ENCODE peak calls at places on chromosomes 11 and 22, in four cellular contexts. M is T-helper 1 cell; S is H9; C is CD4-positive, alpha-beta T cell. H is an unnamed sample.

GRCh38 chr11:67045314-67045713 is 11.3 kb upstream of the RHOD start:
- DNase-seq in S (no peak), C (no peak), M (no peak), H (peak; percentile 56)

GRCh38 chr11:80417681-80418080 is 976.9 kb upstream of the TENM4 start:
- DNase-seq in M (no peak), S (no peak), C (no peak), H (no peak)

GRCh38 chr11:62124186-62125113 is 639 bp downstream of the INCENP start:
- DNase-seq in S (no peak), M (peak; percentile 42), C (no peak), H (peak; percentile 41)

GRCh38 chr11:21511835-21512440 is 680.9 kb upstream of the ANO5 start:
- DNase-seq in C (no peak), S (peak; percentile 84), M (peak; percentile 4), H (no peak)

GRCh38 chr22:30249049-30250038 is 2.8 kb upstream of the LIF start:
- DNase-seq in S (no peak), C (no peak), M (no peak), H (no peak)

GRCh38 chr22:39219071-39220050 is 25.4 kb downstream of the PDGFB start:
- DNase-seq in S (peak; percentile 26), C (no peak), M (no peak), H (no peak)

GRCh38 chr11:24588075-24588474 is 91.2 kb downstream of the LUZP2 start:
- DNase-seq in S (no peak), C (no peak), M (no peak), H (no peak)

GRCh38 chr11:35166369-35167360 is 27.7 kb downstream of the CD44 start:
- DNase-seq in C (no peak), S (no peak), M (peak; percentile 68), H (no peak)

GRCh38 chr11:11884774-11885481 is 43.2 kb downstream of the USP47 start:
- DNase-seq in S (no peak), C (no peak), M (peak; percentile 56), H (peak; percentile 35)

GRCh38 chr22:25853078-25853477 is 111.1 kb downstream of the MYO18B start:
- DNase-seq in S (no peak), M (peak; percentile 7), C (no peak), H (no peak)

H was measured in GM06990.